ENCODE peak calls at places on chromosomes 11 and 22, in six cellular contexts. L is CD8-positive, alpha-beta memory T cell; M is left ventricle myocardium inferior; Q is K562; N is heart right ventricle; D is tibial nerve. Z is an unnamed sample.
A peak's percentile ranks its signal among the peaks of the same experiment; 100 is the strongest.

GRCh38 chr22:19750666-19751490 is 9.7 kb upstream of the TBX1 start:
- DNase-seq in L (no peak), D (no peak), M (no peak), Q (no peak), N (no peak), Z (no peak)

GRCh38 chr11:75524576-75525432 is 937 bp downstream of the GDPD5 start:
- DNase-seq in N (no peak), Q (peak; percentile 61), L (peak; percentile 19), M (no peak), D (no peak), Z (peak; percentile 62)

GRCh38 chr11:62980133-62980760 is 4.5 kb downstream of the SLC22A6 start:
- DNase-seq in D (no peak), N (no peak), L (no peak), Q (no peak), M (no peak), Z (no peak)

GRCh38 chr11:116731097-116731761 is 41.6 kb downstream of the BUD13 start:
- DNase-seq in N (no peak), M (no peak), D (no peak), Q (no peak), L (no peak), Z (peak; percentile 46)

GRCh38 chr11:107743161-107743560 is 31.3 kb upstream of the SLN start:
- DNase-seq in N (no peak), Q (no peak), L (no peak), M (no peak), D (no peak), Z (no peak)

GRCh38 chr11:118045191-118045590 is 31.7 kb upstream of the TMPRSS4 start:
- DNase-seq in D (no peak), L (no peak), N (no peak), M (no peak), Q (no peak), Z (no peak)

GRCh38 chr11:115135936-115136335 is 368.3 kb downstream of the CADM1 start:
- DNase-seq in Q (no peak), M (no peak), L (no peak), N (no peak), D (no peak), Z (no peak)

GRCh38 chr11:23236846-23237550 is 376.7 kb upstream of the CCDC179 start:
- DNase-seq in N (no peak), L (no peak), M (no peak), Q (no peak), D (no peak), Z (no peak)

GRCh38 chr22:22843848-22844247 is 43.8 kb upstream of the IGLL5 start:
- DNase-seq in M (no peak), D (no peak), N (no peak), Q (no peak), L (no peak), Z (no peak)

GRCh38 chr11:103619938-103620337 is 416.5 kb upstream of the DDI1 start:
- DNase-seq in M (no peak), N (no peak), D (no peak), L (no peak), Q (no peak), Z (no peak)

GRCh38 chr11:28743101-28743550 is 634.9 kb downstream of the METTL15 start:
- DNase-seq in Q (no peak), L (no peak), D (no peak), M (no peak), N (no peak), Z (no peak)

GRCh38 chr11:115340874-115341273 is 163.3 kb downstream of the CADM1 start:
- DNase-seq in Q (no peak), D (no peak), L (no peak), M (no peak), N (no peak), Z (no peak)

GRCh38 chr11:128411812-128412211 is 175.5 kb downstream of the ETS1 start:
- DNase-seq in Q (no peak), D (no peak), M (no peak), L (no peak), N (no peak), Z (no peak)

GRCh38 chr22:20794132-20794990 is 20.4 kb downstream of the SERPIND1 start:
- DNase-seq in D (no peak), M (no peak), Q (no peak), N (no peak), L (no peak), Z (no peak)

GRCh38 chr11:111526501-111526900 is 11.9 kb downstream of the HOATZ start:
- DNase-seq in N (no peak), Q (no peak), D (no peak), M (no peak), L (no peak), Z (no peak)

GRCh38 chr11:57310630-57311086 is 14.1 kb downstream of the TNKS1BP1 start:
- DNase-seq in Q (no peak), D (peak; percentile 80), N (no peak), L (no peak), M (no peak), Z (peak; percentile 14)

GRCh38 chr11:27405134-27405533 is 42.1 kb upstream of the CCDC34 start:
- DNase-seq in M (no peak), N (no peak), Q (no peak), L (no peak), D (no peak), Z (no peak)

GRCh38 chr22:18032455-18033101 is 8.2 kb upstream of the MICAL3 start:
- DNase-seq in N (no peak), Q (no peak), M (no peak), D (no peak), L (no peak), Z (no peak)

GRCh38 chr11:11594162-11594561 is 27.6 kb downstream of the GALNT18 start:
- DNase-seq in M (no peak), N (no peak), Q (no peak), D (no peak), L (no peak), Z (no peak)

GRCh38 chr11:70857885-70858284 is 394.5 kb downstream of the SHANK2 start:
- DNase-seq in D (no peak), M (no peak), Q (no peak), N (no peak), L (no peak), Z (no peak)

GRCh38 chr11:70853103-70853830 is 399.1 kb downstream of the SHANK2 start:
- DNase-seq in M (no peak), D (no peak), Q (no peak), L (no peak), N (no peak), Z (no peak)

GRCh38 chr11:70851907-70852306 is 400.5 kb downstream of the SHANK2 start:
- DNase-seq in D (no peak), Q (no peak), M (no peak), L (no peak), N (no peak), Z (no peak)

GRCh38 chr11:70854201-70854600 is 398.2 kb downstream of the SHANK2 start:
- DNase-seq in M (no peak), N (no peak), L (no peak), Q (no peak), D (no peak), Z (no peak)

GRCh38 chr11:70854891-70855556 is 397.4 kb downstream of the SHANK2 start:
- DNase-seq in Q (no peak), D (no peak), L (no peak), M (no peak), N (no peak), Z (no peak)
- H3K9me3 ChIP-seq in Q (no peaks in the 10 kb centered on the region), D (no peaks in the 10 kb centered on the region), L (no peaks in the 10 kb centered on the region), M (peaks cover 11% of the 10 kb centered on the region), N (no peaks in the 10 kb centered on the region), Z (peaks cover 4% of the 10 kb centered on the region)

DNA sequence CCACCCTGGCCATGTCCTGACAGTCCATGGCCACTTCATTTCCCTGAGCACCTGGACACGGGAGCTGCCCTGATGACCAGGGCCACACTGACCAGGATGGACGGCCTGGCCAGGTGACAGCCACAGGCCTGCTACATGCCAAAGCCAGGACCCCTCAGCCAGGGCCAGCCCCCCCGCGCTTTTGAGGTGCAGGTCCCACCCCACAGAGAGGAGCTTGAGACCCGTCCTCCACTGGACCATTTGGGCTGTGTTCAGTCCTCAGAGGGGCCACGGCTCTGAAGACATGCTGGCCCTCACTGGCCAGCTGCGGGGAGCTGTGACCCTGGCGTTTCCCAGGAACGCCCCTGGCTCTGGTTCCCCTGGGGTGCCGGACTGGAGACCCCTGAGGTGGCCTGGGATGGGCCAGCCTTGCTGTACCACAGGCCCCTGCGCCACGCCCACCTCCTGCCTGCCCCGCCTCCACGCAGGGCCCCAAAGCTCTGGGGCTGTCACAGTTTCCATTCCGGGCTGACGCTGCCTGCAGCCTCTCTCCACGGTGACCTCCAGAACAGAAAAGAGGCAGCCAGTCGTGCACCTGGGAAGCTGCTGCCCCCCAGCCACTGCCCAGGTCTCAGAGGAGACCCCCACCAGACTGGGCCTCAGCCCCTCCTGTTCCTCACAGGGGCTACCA is 18.2 kb downstream of the EPS8L2 start:
- DNase-seq in D (no peak), M (no peak), Q (no peak), L (no peak), N (no peak), Z (no peak)
- H3K27me3 ChIP-seq in D (peaks cover 50% of the 10 kb centered on the region), M (peaks cover 93% of the 10 kb centered on the region), Q (no peaks in the 10 kb centered on the region), L (peaks cover 19% of the 10 kb centered on the region), N (peaks cover 73% of the 10 kb centered on the region), Z (no peaks in the 10 kb centered on the region)

DNA sequence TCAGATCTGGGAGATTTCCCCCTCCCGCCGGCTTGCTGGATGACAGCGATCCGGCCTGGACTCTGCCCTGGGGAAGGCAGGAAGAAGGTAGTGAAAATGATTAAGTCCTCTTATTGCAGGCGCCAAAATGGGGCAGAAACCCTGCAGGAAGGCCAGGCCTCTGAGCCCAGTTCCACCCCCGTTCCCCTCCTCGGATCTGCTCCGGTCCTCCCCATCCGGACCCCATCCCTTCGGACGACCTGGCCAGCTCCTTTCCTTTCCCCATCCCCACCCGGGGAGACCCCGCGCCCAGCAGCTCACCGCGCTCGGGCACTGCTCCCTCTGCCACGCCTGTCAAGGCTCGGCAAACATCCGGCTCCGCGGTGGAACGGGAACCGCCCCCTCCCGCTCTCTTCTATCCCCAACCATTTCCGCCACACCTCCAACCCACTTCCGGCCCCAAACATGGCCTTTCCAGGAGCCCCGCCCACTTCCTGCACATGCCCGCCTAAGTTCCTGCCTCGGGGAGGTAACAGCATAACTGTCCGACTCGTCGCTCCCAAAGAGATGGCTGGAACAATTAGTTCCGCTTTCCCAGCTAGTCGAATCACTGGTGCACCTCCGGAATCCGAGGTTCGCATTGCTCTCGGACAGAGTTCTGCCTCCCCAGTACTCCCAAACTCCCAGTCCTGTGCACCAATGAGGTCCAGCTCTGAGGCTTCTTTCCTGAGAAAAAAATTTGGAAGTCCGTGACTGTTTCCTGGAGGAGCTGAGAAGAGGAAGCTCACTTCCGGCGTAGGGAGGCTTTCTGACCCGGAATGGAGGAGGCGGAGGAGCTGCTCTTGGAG is at the start of the genes ARHGAP1 and ZNF408:
- DNase-seq in L (peak; percentile 98), Q (peak; percentile 93), M (peak; percentile 99), N (peak; percentile 100), D (peak; percentile 100), Z (peak; percentile 100)
- H3K4me1 ChIP-seq in L (peaks cover 55% of the 10 kb centered on the region), Q (peaks cover 17% of the 10 kb centered on the region), M (peaks cover 75% of the 10 kb centered on the region), N (peaks cover 55% of the 10 kb centered on the region), D (peaks cover 48% of the 10 kb centered on the region), Z (no peaks in the 10 kb centered on the region)

GRCh38 chr11:74373382-74373781 is 24.9 kb downstream of the PGM2L1 start:
- DNase-seq in D (no peak), L (no peak), N (no peak), Q (no peak), M (no peak), Z (no peak)

GRCh38 chr11:74370122-74370521 is 28.1 kb downstream of the PGM2L1 start:
- DNase-seq in N (no peak), L (no peak), M (no peak), D (no peak), Q (no peak), Z (no peak)

GRCh38 chr11:74366576-74366975 is 31.7 kb downstream of the PGM2L1 start:
- DNase-seq in D (no peak), M (no peak), N (no peak), Q (no peak), L (no peak), Z (no peak)

GRCh38 chr11:74371269-74372039 is 26.8 kb downstream of the PGM2L1 start:
- DNase-seq in N (no peak), M (no peak), D (no peak), L (no peak), Q (no peak), Z (no peak)

GRCh38 chr11:74367881-74368280 is 30.4 kb downstream of the PGM2L1 start:
- DNase-seq in L (no peak), N (no peak), Q (no peak), M (no peak), D (no peak), Z (no peak)
- H3K9me3 ChIP-seq in L (no peaks in the 10 kb centered on the region), N (no peaks in the 10 kb centered on the region), Q (no peaks in the 10 kb centered on the region), M (no peaks in the 10 kb centered on the region), D (no peaks in the 10 kb centered on the region), Z (no peaks in the 10 kb centered on the region)